ENCODE peak calls at places on chromosomes 7 and 10, in six cellular contexts. A is IMR-90, F is neuronal stem cell, B is mesendoderm, H is H1, C is trophoblast cell. P is an unnamed sample.

GRCh38 chr10:23702977-23703414 is 264.1 kb downstream of the OTUD1 start:
- DNase-seq in A (peak; percentile 52), F (peak; percentile 67), B (peak; percentile 92), H (peak; percentile 64), C (peak; percentile 44), P (peak; percentile 53)

GRCh38 chr7:44967571-44968446 is 11.0 kb downstream of the MYO1G start:
- DNase-seq in A (no peak), F (no peak), B (peak; percentile 60), H (no peak), C (no peak), P (no peak)

GRCh38 chr7:30925117-30925516 is 13.5 kb downstream of the AQP1 start:
- DNase-seq in A (no peak), F (no peak), B (no peak), H (no peak), C (no peak), P (no peak)

GRCh38 chr10:103666109-103666508 is 172.6 kb downstream of the NEURL1 start:
- DNase-seq in A (peak; percentile 31), F (no peak), B (peak; percentile 77), H (no peak), C (no peak), P (no peak)

GRCh38 chr7:79506481-79506880 is 53.0 kb upstream of the MAGI2 start:
- DNase-seq in A (peak; percentile 61), F (peak; percentile 17), B (peak; percentile 92), H (no peak), C (peak; percentile 47), P (peak; percentile 33)

GRCh38 chr7:108266489-108266888 is 136.3 kb upstream of the LAMB4 start:
- DNase-seq in A (no peak), F (no peak), B (no peak), H (no peak), C (no peak), P (no peak)

GRCh38 chr7:31056775-31057346 is 4.8 kb downstream of the ADCYAP1R1 start:
- DNase-seq in A (no peak), F (no peak), B (peak; percentile 40), H (no peak), C (no peak), P (no peak)

GRCh38 chr7:128863433-128863989 is 855 bp downstream of the ATP6V1F start:
- DNase-seq in A (peak; percentile 74), F (peak; percentile 51), B (peak; percentile 90), H (no peak), C (no peak), P (peak; percentile 84)

GRCh38 chr10:127456122-127456521 is 93.0 kb upstream of the NPS start:
- DNase-seq in A (no peak), F (no peak), B (peak; percentile 6), H (no peak), C (no peak), P (no peak)

GRCh38 chr10:124537891-124538290 is 76.3 kb downstream of the LHPP start:
- DNase-seq in A (no peak), F (no peak), B (no peak), H (no peak), C (no peak), P (no peak)

GRCh38 chr7:87287738-87288341 is 57.6 kb upstream of the CROT start:
- DNase-seq in A (no peak), F (no peak), B (no peak), H (no peak), C (no peak), P (no peak)

GRCh38 chr7:50406935-50407334 is 43.2 kb downstream of the FIGNL1 start:
- DNase-seq in A (no peak), F (no peak), B (no peak), H (no peak), C (peak; percentile 16), P (no peak)
- H3K4me3 ChIP-seq in A (no peak overlapping the region), F (no peak overlapping the region), B (no peak overlapping the region), H (no peak overlapping the region), C (no peak overlapping the region), P (no peak overlapping the region)

GRCh38 chr10:21281765-21282484 is 243.6 kb downstream of the SKIDA1 start:
- DNase-seq in A (no peak), F (no peak), B (peak; percentile 99), H (peak; percentile 88), C (peak; percentile 38), P (no peak)
- H2BK120ac ChIP-seq in A (no peak overlapping the region), F (no peak overlapping the region), B (peak overlapping the region; percentile 86), H (peak overlapping the region; percentile 93), C (peak overlapping the region; percentile 98), P (no peak overlapping the region)

GRCh38 chr7:100765250-100765649 is 31.9 kb downstream of the ZAN start:
- DNase-seq in A (no peak), F (no peak), B (no peak), H (no peak), C (peak; percentile 95), P (no peak)
- H3K4me3 ChIP-seq in A (no peak overlapping the region), F (no peak overlapping the region), B (no peak overlapping the region), H (no peak overlapping the region), C (no peak overlapping the region), P (no peak overlapping the region)

GRCh38 chr7:39624202-39624807 is 933 bp downstream of the RALA start:
- DNase-seq in A (no peak), F (peak; percentile 1), B (peak; percentile 40), H (no peak), C (no peak), P (peak; percentile 44)

GRCh38 chr7:39622609-39623311 is 612 bp upstream of the RALA start:
- DNase-seq in A (no peak), F (no peak), B (no peak), H (no peak), C (peak; percentile 21), P (no peak)

GRCh38 chr7:39621261-39621660 is 2.1 kb upstream of the RALA start:
- DNase-seq in A (peak; percentile 97), F (no peak), B (no peak), H (no peak), C (peak; percentile 25), P (peak; percentile 74)

GRCh38 chr7:39623312-39624201 is at the start of gene RALA:
- DNase-seq in A (peak; percentile 92), F (peak; percentile 87), B (peak; percentile 97), H (peak; percentile 77), C (peak; percentile 92), P (peak; percentile 95)

GRCh38 chr7:39621784-39622411 is 1.5 kb upstream of the RALA start:
- DNase-seq in A (peak; percentile 35), F (no peak), B (peak; percentile 42), H (no peak), C (peak; percentile 33), P (peak; percentile 37)
- H2BK120ac ChIP-seq in A (peak overlapping the region; percentile 36), F (no peak overlapping the region), B (no peak overlapping the region), H (no peak overlapping the region), C (no peak overlapping the region), P (no peak overlapping the region)

DNA sequence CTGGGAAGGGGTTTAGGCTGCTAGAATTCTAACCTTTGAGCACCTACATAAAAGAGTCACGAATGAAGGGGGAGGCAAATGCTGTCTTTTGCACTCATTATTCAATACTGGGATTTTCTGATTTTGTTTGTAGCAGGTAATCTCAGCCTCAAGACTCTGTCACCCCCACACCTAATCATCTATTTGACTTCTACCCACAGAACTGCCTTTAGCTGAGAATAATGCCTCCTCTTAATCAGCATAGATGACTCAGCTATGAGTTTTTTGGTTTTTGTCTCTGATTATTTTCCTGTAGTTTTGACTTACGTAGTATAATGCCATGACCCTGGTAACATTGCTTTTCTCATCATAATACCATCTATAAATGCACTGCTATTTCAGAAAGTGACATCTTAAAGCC is 42.7 kb upstream of the CACNB2 start:
- DNase-seq in A (peak; percentile 49), F (no peak), B (no peak), H (no peak), C (no peak), P (no peak)
- H3K4me3 ChIP-seq in A (no peak overlapping the region), F (no peak overlapping the region), B (no peak overlapping the region), H (no peak overlapping the region), C (no peak overlapping the region), P (no peak overlapping the region)

DNA sequence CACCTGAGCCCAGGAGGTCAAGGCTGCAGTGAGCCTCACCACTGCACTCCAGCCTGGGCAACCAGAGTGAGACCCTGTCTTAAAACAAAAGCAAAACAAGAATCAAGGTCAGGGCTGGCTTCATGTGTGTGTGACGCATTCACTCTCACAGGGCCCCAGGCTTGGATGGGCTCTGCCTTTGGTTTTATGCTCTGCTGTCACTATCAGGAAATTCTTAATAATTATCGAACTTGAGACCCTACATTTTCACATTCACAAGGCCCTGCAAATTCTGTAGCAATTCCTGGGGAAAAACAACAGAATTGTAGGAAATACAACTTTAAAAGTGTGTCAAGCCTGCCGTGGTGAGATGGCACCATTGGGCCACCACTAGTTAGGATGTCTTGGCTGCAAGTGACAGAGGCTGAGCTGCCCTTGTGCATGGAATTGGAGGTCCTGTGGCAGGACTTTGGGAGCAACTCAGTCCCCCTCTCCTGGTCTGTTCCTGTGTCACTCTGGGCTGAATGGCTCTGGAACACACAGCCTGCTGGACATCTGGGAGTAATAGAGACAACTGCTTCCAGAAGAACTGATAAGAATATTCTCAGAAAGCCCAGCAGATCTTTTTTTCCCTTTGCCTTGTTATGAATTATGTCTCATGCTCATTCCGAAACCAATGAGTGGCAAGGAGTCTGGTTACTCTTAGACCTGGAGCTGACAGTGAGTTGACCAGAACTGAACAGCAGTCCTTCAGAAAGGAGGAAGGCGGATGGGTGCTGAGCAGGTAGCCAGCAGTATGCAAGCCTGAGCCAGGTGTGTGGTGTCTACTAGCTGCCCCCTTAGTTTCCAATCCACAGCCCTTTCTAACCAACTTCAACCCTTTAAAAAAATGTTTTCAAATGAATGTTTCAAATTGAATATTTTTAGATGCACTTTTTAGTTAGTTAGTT is 3.6 kb downstream of the UBE2D4 start:
- DNase-seq in A (no peak), F (no peak), B (no peak), H (no peak), C (no peak), P (no peak)
- H2BK120ac ChIP-seq in A (no peak overlapping the region), F (no peak overlapping the region), B (no peak overlapping the region), H (no peak overlapping the region), C (no peak overlapping the region), P (no peak overlapping the region)

DNA sequence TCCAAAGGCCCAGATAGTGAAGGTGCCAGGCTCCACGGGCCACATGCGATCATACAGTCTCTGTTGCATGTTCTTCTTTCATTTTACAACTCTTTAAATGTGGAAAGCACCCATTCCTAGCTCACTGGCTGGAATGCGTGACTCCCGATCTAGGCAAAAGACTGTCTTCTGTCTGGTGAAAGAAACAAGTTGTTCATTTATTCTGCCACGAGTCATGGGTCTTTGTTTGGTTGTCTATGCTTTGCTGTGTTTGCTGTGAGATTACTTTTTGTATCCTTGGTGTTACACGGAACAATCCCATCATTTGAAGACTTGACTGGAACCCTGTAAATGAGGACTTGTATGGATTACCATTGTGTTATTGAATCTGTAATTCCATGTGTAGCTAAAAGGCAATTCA is 41.9 kb downstream of the NPVF start:
- DNase-seq in A (no peak), F (no peak), B (no peak), H (no peak), C (no peak), P (no peak)
- H3K4me3 ChIP-seq in A (no peak overlapping the region), F (no peak overlapping the region), B (no peak overlapping the region), H (no peak overlapping the region), C (no peak overlapping the region), P (no peak overlapping the region)